ENCODE peak calls at places on chromosomes 4 and X, in four cellular contexts. One of them, this sample, is unnamed.
A peak's percentile ranks its signal among the peaks of the same experiment; 100 is the strongest.

GRCh38 chr4:125321709-125322362 is 7.1 kb downstream of the FAT4 start:
- DNase-seq in transverse colon: no peak
- DNase-seq in cardiac muscle cell: no peak
- DNase-seq in ovary: no peak
- DNase-seq in this sample: no peak

GRCh38 chr4:159142254-159142653 is 39.4 kb downstream of the RAPGEF2 start:
- DNase-seq in transverse colon: no peak
- DNase-seq in cardiac muscle cell: no peak
- DNase-seq in ovary: no peak
- DNase-seq in this sample: no peak

GRCh38 chr4:73341454-73341853 is 62.6 kb upstream of the ALB start:
- DNase-seq in transverse colon: peak; percentile 18
- DNase-seq in cardiac muscle cell: peak; percentile 61
- DNase-seq in ovary: peak; percentile 25
- DNase-seq in this sample: peak; percentile 50

GRCh38 chrX:118603981-118604380 is 108.4 kb downstream of the DOCK11 start:
- DNase-seq in transverse colon: peak; percentile 26
- DNase-seq in cardiac muscle cell: peak; percentile 48
- DNase-seq in ovary: peak; percentile 43
- DNase-seq in this sample: peak; percentile 36

GRCh38 chr4:7753931-7754465 is 185.7 kb downstream of the AFAP1 start:
- DNase-seq in transverse colon: no peak
- DNase-seq in cardiac muscle cell: no peak
- DNase-seq in ovary: no peak
- DNase-seq in this sample: no peak

GRCh38 chr4:9921326-9921725 is 100.0 kb downstream of the SLC2A9 start:
- DNase-seq in transverse colon: no peak
- DNase-seq in cardiac muscle cell: no peak
- DNase-seq in ovary: no peak
- DNase-seq in this sample: no peak

GRCh38 chr4:136928957-136929411 is 603.3 kb downstream of the PCDH18 start:
- DNase-seq in transverse colon: no peak
- DNase-seq in cardiac muscle cell: no peak
- DNase-seq in ovary: no peak
- DNase-seq in this sample: no peak

GRCh38 chrX:29661290-29661689 is 554.1 kb upstream of the MAGEB2 start:
- DNase-seq in transverse colon: no peak
- DNase-seq in cardiac muscle cell: no peak
- DNase-seq in ovary: no peak
- DNase-seq in this sample: no peak

GRCh38 chr4:107548211-107548905 is 171.7 kb downstream of the PAPSS1 start:
- DNase-seq in transverse colon: no peak
- DNase-seq in cardiac muscle cell: no peak
- DNase-seq in ovary: no peak
- DNase-seq in this sample: no peak

GRCh38 chrX:43861750-43862149 is 20.5 kb downstream of the MAOB start:
- DNase-seq in transverse colon: no peak
- DNase-seq in cardiac muscle cell: no peak
- DNase-seq in ovary: no peak
- DNase-seq in this sample: no peak

GRCh38 chr4:6972911-6973310 is 63.3 kb downstream of the TBC1D14 start:
- DNase-seq in transverse colon: no peak
- DNase-seq in cardiac muscle cell: no peak
- DNase-seq in ovary: no peak
- DNase-seq in this sample: no peak

GRCh38 chr4:142091691-142092182 is 455.4 kb downstream of the IL15 start:
- DNase-seq in transverse colon: no peak
- DNase-seq in cardiac muscle cell: no peak
- DNase-seq in ovary: no peak
- DNase-seq in this sample: no peak

GRCh38 chr4:113945906-113946305 is 33.5 kb downstream of the ARSJ start:
- DNase-seq in transverse colon: no peak
- DNase-seq in cardiac muscle cell: no peak
- DNase-seq in ovary: no peak
- DNase-seq in this sample: no peak

GRCh38 chr4:11497212-11497806 is 68.6 kb upstream of the HS3ST1 start:
- DNase-seq in transverse colon: no peak
- DNase-seq in cardiac muscle cell: no peak
- DNase-seq in ovary: no peak
- DNase-seq in this sample: no peak

GRCh38 chr4:121140712-121141111 is 23.4 kb downstream of the TNIP3 start:
- DNase-seq in transverse colon: no peak
- DNase-seq in cardiac muscle cell: no peak
- DNase-seq in ovary: no peak
- DNase-seq in this sample: no peak

GRCh38 chrX:136159615-136160025 is 12.3 kb downstream of the FHL1 start:
- DNase-seq in transverse colon: no peak
- DNase-seq in cardiac muscle cell: no peak
- DNase-seq in ovary: no peak
- DNase-seq in this sample: no peak

GRCh38 chrX:8737883-8738282 is 5.9 kb upstream of the ANOS1 start:
- DNase-seq in transverse colon: no peak
- DNase-seq in cardiac muscle cell: no peak
- DNase-seq in ovary: no peak
- DNase-seq in this sample: no peak

GRCh38 chrX:140580478-140580877 is 75.6 kb upstream of the SOX3 start:
- DNase-seq in transverse colon: no peak
- DNase-seq in cardiac muscle cell: no peak
- DNase-seq in ovary: no peak
- DNase-seq in this sample: no peak

GRCh38 chrX:147710301-147710700 is 201.4 kb upstream of the FMR1 start:
- DNase-seq in transverse colon: no peak
- DNase-seq in cardiac muscle cell: no peak
- DNase-seq in ovary: no peak
- DNase-seq in this sample: no peak

GRCh38 chrX:65196758-65197371 is 220.6 kb upstream of the ZC4H2 start:
- DNase-seq in transverse colon: peak; percentile 84
- DNase-seq in cardiac muscle cell: peak; percentile 61
- DNase-seq in ovary: no peak
- DNase-seq in this sample: peak; percentile 70

GRCh38 chr4:22483551-22483981 is 32.3 kb downstream of the ADGRA3 start:
- DNase-seq in transverse colon: no peak
- DNase-seq in cardiac muscle cell: no peak
- DNase-seq in ovary: no peak
- DNase-seq in this sample: no peak

GRCh38 chrX:68941385-68941952 is 112.6 kb downstream of the EFNB1 start:
- DNase-seq in transverse colon: peak; percentile 8
- DNase-seq in cardiac muscle cell: no peak
- DNase-seq in ovary: no peak
- DNase-seq in this sample: no peak

GRCh38 chrX:133640161-133641015 is 225.1 kb upstream of the GPC4 start:
- DNase-seq in transverse colon: no peak
- DNase-seq in cardiac muscle cell: no peak
- DNase-seq in ovary: no peak
- DNase-seq in this sample: no peak

GRCh38 chr4:53902786-53903185 is 161.6 kb downstream of the CHIC2 start:
- DNase-seq in transverse colon: no peak
- DNase-seq in cardiac muscle cell: no peak
- DNase-seq in ovary: no peak
- DNase-seq in this sample: no peak

GRCh38 chr4:24515698-24516097 is 68.7 kb downstream of the DHX15 start:
- DNase-seq in transverse colon: no peak
- DNase-seq in cardiac muscle cell: no peak
- DNase-seq in ovary: no peak
- DNase-seq in this sample: no peak

GRCh38 chr4:184854673-184855072 is 28.9 kb upstream of the ACSL1 start:
- DNase-seq in transverse colon: peak; percentile 14
- DNase-seq in cardiac muscle cell: no peak
- DNase-seq in ovary: no peak
- DNase-seq in this sample: no peak

GRCh38 chr4:100098011-100098545 is 92.2 kb downstream of the DDIT4L start:
- DNase-seq in transverse colon: no peak
- DNase-seq in cardiac muscle cell: no peak
- DNase-seq in ovary: no peak
- DNase-seq in this sample: no peak

GRCh38 chrX:149720021-149720689 is 8.3 kb downstream of the MAGEA11 start:
- DNase-seq in transverse colon: peak; percentile 6
- DNase-seq in cardiac muscle cell: no peak
- DNase-seq in ovary: no peak
- DNase-seq in this sample: no peak

GRCh38 chrX:68139791-68140190 is 293.5 kb downstream of the OPHN1 start:
- DNase-seq in transverse colon: no peak
- DNase-seq in cardiac muscle cell: no peak
- DNase-seq in ovary: no peak
- DNase-seq in this sample: no peak

GRCh38 chr4:38132140-38132673 is 172.0 kb downstream of the PTTG2 start:
- DNase-seq in transverse colon: peak; percentile 59
- DNase-seq in cardiac muscle cell: peak; percentile 66
- DNase-seq in ovary: peak; percentile 40
- DNase-seq in this sample: no peak

GRCh38 chrX:129427267-129427666 is 96.0 kb downstream of the SMARCA1 start:
- DNase-seq in transverse colon: no peak
- DNase-seq in cardiac muscle cell: no peak
- DNase-seq in ovary: no peak
- DNase-seq in this sample: no peak

GRCh38 chr4:141016117-141016798 is 117.0 kb downstream of the RNF150 start:
- DNase-seq in transverse colon: no peak
- DNase-seq in cardiac muscle cell: no peak
- DNase-seq in ovary: no peak
- DNase-seq in this sample: no peak
- H3K4me1 ChIP-seq in transverse colon: peaks cover 16% of the 10 kb centered on the region
- H3K4me1 ChIP-seq in cardiac muscle cell: peaks cover 33% of the 10 kb centered on the region
- H3K4me1 ChIP-seq in ovary: peaks cover 9% of the 10 kb centered on the region
- H3K4me1 ChIP-seq in this sample: peaks cover 28% of the 10 kb centered on the region

GRCh38 chr4:76718806-76719205 is 179.1 kb downstream of the SOWAHB start:
- DNase-seq in transverse colon: no peak
- DNase-seq in cardiac muscle cell: no peak
- DNase-seq in ovary: no peak
- DNase-seq in this sample: no peak
- TF ChIP-seq CTCF in transverse colon: no peak
- TF ChIP-seq CTCF in cardiac muscle cell: no peak
- TF ChIP-seq CTCF in ovary: no peak
- TF ChIP-seq CTCF in this sample: no peak

DNA sequence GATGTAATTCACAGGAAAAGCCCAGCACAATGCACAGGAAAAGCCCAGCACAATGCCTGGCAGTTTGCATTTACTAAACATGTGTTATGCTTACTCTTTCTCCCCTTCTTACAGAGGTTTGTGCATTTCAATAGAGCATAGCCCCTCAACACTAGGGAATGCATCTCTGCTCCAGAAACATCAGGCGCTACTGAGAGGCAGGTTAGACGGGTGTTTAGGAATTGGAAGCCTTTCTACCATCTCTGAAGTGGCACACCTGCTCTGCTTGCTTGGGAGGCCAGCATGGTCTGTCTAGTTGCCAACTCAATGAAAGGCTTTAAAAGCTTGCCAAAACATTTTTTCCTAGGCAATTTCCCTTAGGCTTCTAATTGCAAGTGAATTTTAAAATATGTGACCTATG is 55.7 kb downstream of the GRID2 start:
- DNase-seq in transverse colon: no peak
- DNase-seq in cardiac muscle cell: no peak
- DNase-seq in ovary: no peak
- DNase-seq in this sample: peak; percentile 28
- H3K4me1 ChIP-seq in transverse colon: no peaks in the 10 kb centered on the region
- H3K4me1 ChIP-seq in cardiac muscle cell: no peaks in the 10 kb centered on the region
- H3K4me1 ChIP-seq in ovary: no peaks in the 10 kb centered on the region
- H3K4me1 ChIP-seq in this sample: peaks cover 11% of the 10 kb centered on the region

DNA sequence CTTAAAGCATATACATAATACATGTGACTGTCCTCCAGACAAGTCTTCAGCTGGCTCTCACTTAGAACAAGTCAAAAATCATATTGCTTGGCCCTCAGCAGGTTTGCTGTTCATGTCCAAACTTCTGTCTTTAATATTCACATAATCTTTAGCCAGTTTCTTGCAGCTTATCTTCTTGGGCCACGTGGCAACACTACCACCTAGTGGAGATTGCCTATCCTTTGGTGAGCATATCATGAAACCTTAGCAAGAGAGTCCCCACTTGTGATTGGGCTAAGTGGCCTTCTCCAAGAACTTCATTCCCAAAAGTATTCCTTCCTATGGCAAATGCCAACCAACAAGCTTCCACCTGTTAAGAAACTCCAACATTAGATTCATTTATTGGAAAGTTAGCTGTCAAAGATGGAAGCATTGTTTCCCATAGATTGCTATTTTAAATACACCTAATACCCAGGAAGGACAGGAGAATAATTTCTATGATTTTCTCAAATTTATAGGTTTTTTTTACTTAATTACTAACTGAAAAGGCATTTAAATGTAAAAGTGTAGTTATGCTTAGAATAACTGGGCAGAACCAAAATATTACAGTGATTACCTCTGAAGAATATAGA is 231.9 kb upstream of the INTU start:
- DNase-seq in transverse colon: peak; percentile 36
- DNase-seq in cardiac muscle cell: peak; percentile 67
- DNase-seq in ovary: peak; percentile 48
- DNase-seq in this sample: peak; percentile 51
- TF ChIP-seq CTCF in transverse colon: peak; percentile 32
- TF ChIP-seq CTCF in cardiac muscle cell: peak; percentile 83
- TF ChIP-seq CTCF in ovary: peak; percentile 19
- TF ChIP-seq CTCF in this sample: peak; percentile 68

DNA sequence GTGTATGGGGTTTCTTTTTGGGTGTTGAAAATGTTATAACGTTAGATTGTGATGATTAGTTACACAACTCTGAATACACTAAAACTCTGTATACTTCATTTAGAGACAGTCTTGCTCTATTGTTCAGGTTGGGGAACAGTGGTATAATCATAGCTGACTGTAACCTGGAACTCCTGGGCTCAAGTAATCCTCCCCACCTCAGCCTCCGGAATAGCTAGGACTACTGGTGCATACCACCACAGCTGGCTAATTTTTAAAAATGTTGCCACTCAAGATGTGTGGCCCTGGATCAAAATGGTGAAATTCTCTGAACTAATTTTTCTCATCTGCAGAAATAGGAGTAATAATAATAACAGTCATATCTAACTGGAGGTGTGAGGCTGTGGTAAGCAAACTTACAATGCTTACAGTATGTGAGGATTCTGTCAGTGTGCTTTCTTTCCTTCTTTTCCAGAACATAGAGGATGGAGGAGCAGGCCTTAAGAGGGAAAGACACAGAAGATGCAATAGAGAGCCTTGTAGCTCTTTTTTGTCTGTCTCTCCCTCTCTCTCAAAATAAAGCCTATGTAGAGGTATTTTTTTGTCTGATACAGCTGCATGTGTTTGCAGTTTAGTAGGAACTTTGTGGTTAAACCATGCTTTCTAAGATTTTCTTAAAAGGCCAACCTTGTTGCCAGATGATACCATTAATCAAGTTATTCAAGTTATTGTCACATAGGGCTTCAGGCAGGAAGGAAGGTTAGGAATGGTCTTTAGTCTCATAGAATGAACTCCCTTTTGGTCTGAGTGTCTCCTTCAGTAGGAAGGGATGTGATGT is 7.5 kb downstream of the ADD1 start:
- DNase-seq in transverse colon: no peak
- DNase-seq in cardiac muscle cell: no peak
- DNase-seq in ovary: no peak
- DNase-seq in this sample: no peak
- H3K4me1 ChIP-seq in transverse colon: peaks cover 92% of the 10 kb centered on the region
- H3K4me1 ChIP-seq in cardiac muscle cell: peaks cover 33% of the 10 kb centered on the region
- H3K4me1 ChIP-seq in ovary: peaks cover 25% of the 10 kb centered on the region
- H3K4me1 ChIP-seq in this sample: peaks cover 98% of the 10 kb centered on the region

This sample was measured in stomach.